ENCODE peak calls at places on chromosomes 5 and 9, in seven cellular contexts. D, N, P, A, Q, J and O are unnamed samples. For H3K4me1, the result is how much of the 10 kb centered on the place peaks cover.

GRCh38 chr5:99646011-99646647 is 717.3 kb upstream of the CHD1 start:
- DNase-seq in D (no peak), N (no peak), P (no peak), A (no peak), Q (no peak), J (no peak), O (no peak)

GRCh38 chr9:68740561-68740960 is 35.5 kb downstream of the PIP5K1B start:
- DNase-seq in D (no peak), N (no peak), P (peak), A (no peak), Q (no peak), J (no peak), O (no peak)

GRCh38 chr9:78234810-78235209 is 1.1 kb upstream of the CEP78 start:
- DNase-seq in D (no peak), N (peak), P (no peak), A (no peak), Q (no peak), J (no peak), O (no peak)

GRCh38 chr5:90326995-90327394 is 82.6 kb downstream of the CETN3 start:
- DNase-seq in D (no peak), N (no peak), P (no peak), A (no peak), Q (no peak), J (no peak), O (no peak)

GRCh38 chr5:79070002-79070567 is 518 bp downstream of the BHMT2 start:
- DNase-seq in D (no peak), N (peak), P (peak), A (peak), Q (no peak), J (peak), O (no peak)

GRCh38 chr9:89418882-89419641 is 78.9 kb downstream of the SEMA4D start:
- DNase-seq in D (peak), N (no peak), P (no peak), A (no peak), Q (no peak), J (no peak), O (peak)

GRCh38 chr9:96169488-96169887 is 132.5 kb downstream of the HSD17B3 start:
- DNase-seq in D (no peak), N (peak), P (peak), A (peak), Q (peak), J (peak), O (no peak)

GRCh38 chr5:158435161-158435616 is 576.2 kb upstream of the CLINT1 start:
- DNase-seq in D (peak), N (no peak), P (no peak), A (no peak), Q (no peak), J (no peak), O (peak)

GRCh38 chr5:135843571-135844337 is 9.3 kb downstream of the SLC25A48 start:
- DNase-seq in D (no peak), N (no peak), P (no peak), A (no peak), Q (no peak), J (no peak), O (no peak)

GRCh38 chr5:6634327-6634713 is 1.1 kb downstream of the SRD5A1 start:
- DNase-seq in D (no peak), N (no peak), P (no peak), A (no peak), Q (no peak), J (peak), O (peak)

GRCh38 chr9:89095755-89096154 is 82.9 kb downstream of the SHC3 start:
- DNase-seq in D (no peak), N (peak), P (no peak), A (no peak), Q (no peak), J (no peak), O (no peak)

GRCh38 chr5:143968071-143968878 is 156.3 kb downstream of the HMHB1 start:
- DNase-seq in D (no peak), N (peak), P (peak), A (no peak), Q (no peak), J (peak), O (peak)

GRCh38 chr5:151740958-151741373 is 17.5 kb downstream of the ATOX1 start:
- DNase-seq in D (no peak), N (peak), P (no peak), A (no peak), Q (no peak), J (no peak), O (no peak)

GRCh38 chr9:127131871-127132270 is 9.4 kb upstream of the ANGPTL2 start:
- DNase-seq in D (no peak), N (peak), P (no peak), A (peak), Q (no peak), J (peak), O (no peak)

GRCh38 chr9:8858250-8859161 is 1058.9 kb upstream of the DMAC1 start:
- DNase-seq in D (no peak), N (no peak), P (no peak), A (peak), Q (no peak), J (peak), O (no peak)

GRCh38 chr9:36764364-36765076 is 191.8 kb downstream of the MELK start:
- DNase-seq in D (no peak), N (no peak), P (no peak), A (no peak), Q (no peak), J (peak), O (peak)

GRCh38 chr5:76930083-76930482 is 22.8 kb upstream of the CRHBP start:
- DNase-seq in D (no peak), N (no peak), P (no peak), A (no peak), Q (no peak), J (no peak), O (no peak)

GRCh38 chr5:56088967-56089829 is 94.4 kb upstream of the IL6ST start:
- DNase-seq in D (no peak), N (peak), P (peak), A (no peak), Q (no peak), J (no peak), O (no peak)

GRCh38 chr5:116229131-116229530 is 144.3 kb downstream of the COMMD10 start:
- DNase-seq in D (no peak), N (no peak), P (no peak), A (no peak), Q (no peak), J (no peak), O (no peak)

GRCh38 chr5:171577940-171578856 is 158.8 kb downstream of the FGF18 start:
- DNase-seq in D (no peak), N (no peak), P (no peak), A (no peak), Q (no peak), J (no peak), O (no peak)

GRCh38 chr5:10319202-10319851 is 11.6 kb upstream of the CMBL start:
- DNase-seq in D (no peak), N (peak), P (peak), A (no peak), Q (no peak), J (no peak), O (no peak)

GRCh38 chr5:8908055-8908683 is 637.7 kb downstream of the SEMA5A start:
- DNase-seq in D (peak), N (peak), P (no peak), A (peak), Q (peak), J (peak), O (peak)

GRCh38 chr9:98328770-98329169 is 73.3 kb upstream of the TBC1D2 start:
- DNase-seq in D (no peak), N (no peak), P (no peak), A (no peak), Q (no peak), J (no peak), O (no peak)

GRCh38 chr5:56069652-56070226 is 75.0 kb upstream of the IL6ST start:
- DNase-seq in D (no peak), N (no peak), P (peak), A (no peak), Q (no peak), J (no peak), O (no peak)

GRCh38 chr9:38284768-38285080 is 107.8 kb upstream of the ALDH1B1 start:
- DNase-seq in D (peak), N (no peak), P (no peak), A (peak), Q (no peak), J (peak), O (no peak)

GRCh38 chr5:103808464-103809106 is 246.0 kb upstream of the NUDT12 start:
- DNase-seq in D (peak), N (peak), P (peak), A (peak), Q (peak), J (peak), O (peak)

GRCh38 chr5:58860680-58861079 is 277.8 kb downstream of the RAB3C start:
- DNase-seq in D (no peak), N (no peak), P (no peak), A (no peak), Q (no peak), J (no peak), O (no peak)

GRCh38 chr9:19074836-19075235 is 25.6 kb downstream of the RRAGA start:
- DNase-seq in D (no peak), N (peak), P (peak), A (no peak), Q (no peak), J (no peak), O (no peak)

GRCh38 chr9:105385372-105385985 is 62.4 kb upstream of the FSD1L start:
- DNase-seq in D (peak), N (no peak), P (no peak), A (no peak), Q (no peak), J (peak), O (peak)

GRCh38 chr5:141420855-141421488 is at the start of gene PCDHGA11:
- DNase-seq in D (peak), N (peak), P (no peak), A (peak), Q (no peak), J (peak), O (peak)

GRCh38 chr9:120904999-120905793 is 21.4 kb downstream of the TRAF1 start:
- DNase-seq in D (no peak), N (no peak), P (no peak), A (no peak), Q (no peak), J (no peak), O (peak)

GRCh38 chr5:92313385-92313784 is 930.3 kb upstream of the ARRDC3 start:
- DNase-seq in D (no peak), N (no peak), P (no peak), A (no peak), Q (no peak), J (peak), O (no peak)

GRCh38 chr5:102957141-102957540 is 162.8 kb downstream of the GIN1 start:
- DNase-seq in D (no peak), N (no peak), P (no peak), A (no peak), Q (no peak), J (no peak), O (no peak)

GRCh38 chr5:158739941-158740340 is 359.8 kb downstream of the EBF1 start:
- DNase-seq in D (no peak), N (no peak), P (no peak), A (no peak), Q (no peak), J (no peak), O (no peak)

GRCh38 chr5:89450149-89450538 is 567.2 kb upstream of the MEF2C start:
- DNase-seq in D (no peak), N (no peak), P (no peak), A (no peak), Q (no peak), J (no peak), O (no peak)

GRCh38 chr9:115673599-115673998 is 480.0 kb upstream of the PAPPA start:
- DNase-seq in D (no peak), N (peak), P (no peak), A (no peak), Q (no peak), J (no peak), O (no peak)

GRCh38 chr5:41707853-41708603 is 162.2 kb downstream of the OXCT1 start:
- DNase-seq in D (no peak), N (peak), P (peak), A (peak), Q (no peak), J (peak), O (peak)

GRCh38 chr5:81854915-81855314 is 104.0 kb upstream of the SSBP2 start:
- DNase-seq in D (no peak), N (no peak), P (no peak), A (no peak), Q (no peak), J (no peak), O (no peak)

GRCh38 chr9:126604059-126604685 is 9.6 kb upstream of the LMX1B start:
- DNase-seq in D (no peak), N (no peak), P (no peak), A (no peak), Q (no peak), J (no peak), O (no peak)

DNA sequence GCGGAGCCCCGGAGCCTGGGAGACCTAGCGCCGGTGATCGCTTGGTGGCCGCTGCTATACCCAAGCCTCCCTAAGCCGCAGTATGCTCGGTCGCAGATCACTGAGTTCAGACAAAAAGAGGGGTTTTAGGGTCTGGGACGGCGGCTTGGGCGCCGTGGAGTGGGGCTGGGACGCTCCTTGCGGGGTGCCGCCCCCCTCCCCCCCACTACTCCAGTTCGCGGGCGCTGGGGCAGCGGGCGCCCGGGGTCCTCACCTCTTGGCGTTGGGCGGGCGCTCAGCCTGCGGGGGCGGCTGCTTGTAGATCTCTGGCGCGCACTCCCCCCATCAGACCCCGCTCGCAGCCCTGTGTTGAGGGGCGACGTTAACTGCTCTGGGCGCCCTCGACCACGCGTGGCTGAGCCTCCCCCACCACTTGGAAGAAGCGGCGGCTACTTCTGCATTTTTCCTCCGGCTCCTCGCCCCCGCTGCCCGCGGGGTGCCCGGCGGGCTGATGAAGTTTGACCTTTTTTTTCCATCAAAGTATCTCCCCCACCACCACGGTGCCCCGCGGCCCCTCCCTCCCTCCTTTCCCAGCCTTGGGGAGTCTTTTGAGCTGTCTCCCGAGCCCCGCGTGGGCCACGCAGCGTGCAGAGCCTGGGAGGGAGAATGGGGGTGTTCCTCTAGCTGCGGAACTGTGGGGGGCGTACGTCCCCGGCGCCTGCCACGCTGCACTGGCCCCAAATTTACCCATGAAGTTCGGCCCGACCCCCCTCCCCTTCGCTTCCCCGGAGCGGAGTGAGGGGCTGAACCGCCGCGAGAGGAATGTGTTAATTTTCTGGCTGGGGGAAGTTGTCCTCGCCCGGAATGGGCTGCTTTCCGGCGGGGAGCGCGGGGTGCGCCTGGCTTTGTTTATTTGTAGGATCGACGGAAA is 1.2 kb downstream of the CXXC5 start:
- DNase-seq in D (peak), N (no peak), P (no peak), A (peak), Q (no peak), J (peak), O (peak)
- H3K4me1 ChIP-seq in D (half or more), N (under half), P (half or more), A (under half), Q (under half), J (under half), O (half or more)

GRCh38 chr9:631596-631995 is 209.9 kb upstream of the DMRT1 start:
- DNase-seq in D (peak), N (peak), P (no peak), A (no peak), Q (no peak), J (no peak), O (no peak)
- H2AFZ ChIP-seq in D (peak), N (no peak), P (no peak), A (no peak), Q (no peak), J (no peak), O (no peak)

GRCh38 chr9:72203205-72203803 is 54.1 kb downstream of the GDA start:
- DNase-seq in D (peak), N (peak), P (peak), A (peak), Q (no peak), J (peak), O (peak)
- TF ChIP-seq CTCF in D (peak), N (peak), P (peak), A (peak), Q (peak), J (peak), O (peak)

DNA sequence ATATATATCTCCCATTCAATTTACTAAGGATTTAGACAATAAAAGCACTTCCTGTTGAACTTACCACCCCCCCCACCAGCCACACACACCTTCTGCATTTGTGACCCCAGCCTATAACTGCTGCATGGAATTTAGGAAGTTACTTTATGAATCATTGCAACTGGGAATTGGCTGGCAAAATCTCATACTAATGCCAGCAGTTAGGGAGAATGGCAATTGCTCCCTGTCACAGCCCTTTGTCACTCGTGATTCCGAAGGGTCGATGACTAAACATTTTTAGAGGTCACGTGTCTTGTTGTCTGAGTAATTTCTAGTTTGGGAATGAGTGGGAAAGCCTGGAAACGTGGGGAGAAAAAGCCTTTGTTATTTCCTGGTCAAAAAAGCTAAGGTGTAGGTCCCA is 46.6 kb upstream of the PCA3 start:
- DNase-seq in D (no peak), N (peak), P (no peak), A (no peak), Q (no peak), J (no peak), O (no peak)
- H3K4me1 ChIP-seq in D (under half), N (under half), P (under half), A (under half), Q (under half), J (under half), O (under half)

GRCh38 chr9:117938086-117938485 is 233.9 kb downstream of the TLR4 start:
- DNase-seq in D (no peak), N (no peak), P (no peak), A (no peak), Q (no peak), J (no peak), O (no peak)

GRCh38 chr9:117936185-117936758 is 232.1 kb downstream of the TLR4 start:
- DNase-seq in D (no peak), N (no peak), P (no peak), A (no peak), Q (no peak), J (no peak), O (peak)

DNA sequence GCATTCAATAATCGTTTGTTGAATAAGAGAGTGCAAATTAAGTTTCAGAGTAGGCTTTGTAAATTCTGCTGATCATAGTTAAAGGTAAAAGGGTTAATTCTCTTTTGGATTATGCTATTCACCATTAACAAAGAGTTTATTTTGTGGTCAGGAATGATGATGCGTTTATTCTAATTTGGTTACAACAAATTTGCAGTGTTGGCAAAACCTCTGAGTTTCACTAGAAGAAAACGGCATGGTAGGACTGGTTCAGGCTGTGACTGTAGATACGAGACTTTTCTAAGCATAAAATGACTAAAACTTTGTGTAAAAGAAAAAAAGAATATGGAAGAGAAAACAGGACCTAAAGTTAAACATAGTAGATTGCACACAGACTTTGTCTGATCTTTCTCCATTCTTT is 234.7 kb downstream of the TLR4 start:
- DNase-seq in D (no peak), N (no peak), P (no peak), A (no peak), Q (no peak), J (no peak), O (no peak)
- H2AFZ ChIP-seq in D (no peak), N (no peak), P (no peak), A (no peak), Q (no peak), J (no peak), O (no peak)

GRCh38 chr9:129918296-129918950 is 83.2 kb downstream of the USP20 start:
- DNase-seq in D (no peak), N (no peak), P (no peak), A (no peak), Q (no peak), J (no peak), O (no peak)
- TF ChIP-seq CTCF in D (no peak), N (no peak), P (no peak), A (no peak), Q (no peak), J (no peak), O (no peak)

GRCh38 chr9:90810686-90811085 is 9.1 kb downstream of the SYK start:
- DNase-seq in D (no peak), N (no peak), P (no peak), A (no peak), Q (no peak), J (no peak), O (no peak)

GRCh38 chr9:90815183-90815943 is 13.7 kb downstream of the SYK start:
- DNase-seq in D (peak), N (peak), P (no peak), A (no peak), Q (no peak), J (no peak), O (peak)

GRCh38 chr9:90814355-90814754 is 12.7 kb downstream of the SYK start:
- DNase-seq in D (no peak), N (no peak), P (no peak), A (no peak), Q (no peak), J (no peak), O (no peak)

GRCh38 chr9:90813523-90813922 is 11.9 kb downstream of the SYK start:
- DNase-seq in D (no peak), N (no peak), P (no peak), A (no peak), Q (no peak), J (no peak), O (peak)

DNA sequence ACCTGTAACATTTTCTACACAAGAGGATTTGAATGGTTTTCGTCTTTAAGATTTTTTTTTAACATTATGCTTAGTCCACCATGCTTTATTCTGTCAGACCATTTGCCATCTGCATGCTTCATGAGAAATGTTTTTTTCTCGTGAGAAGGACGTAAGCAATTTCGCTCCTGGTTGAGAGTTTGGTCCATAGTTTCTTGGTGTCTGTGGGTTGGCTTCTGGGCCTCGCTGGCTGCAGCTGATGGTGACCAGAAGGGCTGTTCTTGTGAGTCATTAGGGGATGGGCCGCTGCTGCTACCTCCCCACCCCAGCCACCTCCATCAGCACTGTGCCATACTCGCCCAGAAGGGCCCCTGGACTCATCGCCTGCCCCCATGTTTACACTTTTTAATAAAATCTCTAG is 11.4 kb downstream of the SYK start:
- DNase-seq in D (no peak), N (no peak), P (no peak), A (no peak), Q (no peak), J (no peak), O (no peak)
- H3K4me1 ChIP-seq in D (under half), N (under half), P (under half), A (under half), Q (under half), J (under half), O (half or more)